ENCODE peak calls at places on chromosomes 7 and 10, in seven cellular contexts. O is breast epithelium; K is activated naive CD4-positive, alpha-beta T cell treated with Interleukin-2 at 50 U/mL for 16 hours; Z is heart right ventricle; G is ecto neural progenitor cell; F is HuH-7; H is endothelial cell. R is an unnamed sample.

GRCh38 chr10:48788551-48788950 is 103.9 kb downstream of the WDFY4 start:
- DNase-seq in Z (no peak), O (no peak), H (no peak), G (no peak), K (no peak), F (no peak), R (no peak)

GRCh38 chr10:3782456-3783312 is 2.3 kb downstream of the KLF6 start:
- DNase-seq in K (peak), F (no peak), H (no peak), Z (peak), O (no peak), G (no peak), R (peak)

GRCh38 chr10:126185666-126186447 is 202.4 kb downstream of the ADAM12 start:
- DNase-seq in O (no peak), H (no peak), K (no peak), Z (no peak), F (no peak), G (no peak), R (no peak)

GRCh38 chr10:98154076-98154475 is 19.6 kb downstream of the R3HCC1L start:
- DNase-seq in F (no peak), O (no peak), H (no peak), G (no peak), Z (no peak), K (no peak), R (no peak)

GRCh38 chr7:151454306-151454705 is 14.4 kb upstream of the CRYGN start:
- DNase-seq in Z (no peak), F (no peak), H (no peak), K (no peak), G (peak), O (no peak), R (no peak)

GRCh38 chr7:80883188-80884025 is 35.4 kb downstream of the SEMA3C start:
- DNase-seq in G (no peak), H (no peak), K (no peak), O (no peak), Z (no peak), F (no peak), R (no peak)

GRCh38 chr10:75209325-75210192 is 1.0 kb upstream of the VDAC2 start:
- DNase-seq in O (peak), K (peak), F (peak), H (peak), G (no peak), Z (peak), R (peak)

GRCh38 chr7:84191842-84192241 is 2.7 kb downstream of the SEMA3A start:
- DNase-seq in H (no peak), Z (no peak), F (no peak), O (no peak), G (no peak), K (no peak), R (no peak)

GRCh38 chr7:105131033-105131656 is 117.1 kb downstream of the KMT2E start:
- DNase-seq in H (no peak), G (no peak), F (no peak), K (no peak), O (no peak), Z (no peak), R (no peak)

GRCh38 chr7:156816943-156817572 is 75.9 kb downstream of the LMBR1 start:
- DNase-seq in H (no peak), Z (no peak), G (no peak), F (no peak), O (no peak), K (no peak), R (no peak)

GRCh38 chr7:71718563-71718962 is 586.6 kb downstream of the GALNT17 start:
- DNase-seq in G (no peak), H (no peak), Z (no peak), K (no peak), O (no peak), F (no peak), R (no peak)

GRCh38 chr10:27723436-27723835 is 22.2 kb downstream of the MKX start:
- DNase-seq in Z (no peak), F (no peak), O (no peak), G (no peak), K (no peak), H (no peak), R (no peak)

GRCh38 chr10:101675115-101675514 is 19.9 kb downstream of the FBXW4 start:
- DNase-seq in F (no peak), K (no peak), H (no peak), G (no peak), O (no peak), Z (no peak), R (no peak)

GRCh38 chr7:98180751-98181150 is 30.5 kb upstream of the BHLHA15 start:
- DNase-seq in G (no peak), O (no peak), F (no peak), H (no peak), K (no peak), Z (no peak), R (no peak)

GRCh38 chr7:2525931-2526630 is 6.5 kb downstream of the LFNG start:
- DNase-seq in Z (peak), K (no peak), F (no peak), H (no peak), O (no peak), G (no peak), R (no peak)

GRCh38 chr10:49844775-49845561 is 82.8 kb upstream of the OGDHL start:
- DNase-seq in H (no peak), F (peak), G (no peak), O (no peak), K (no peak), Z (no peak), R (no peak)

GRCh38 chr7:73945022-73945421 is 83.0 kb upstream of the ELN start:
- DNase-seq in O (no peak), F (no peak), G (no peak), Z (no peak), K (no peak), H (no peak), R (no peak)